ENCODE peak calls at places on chromosomes 13 and 19, in ten cellular contexts. I, K, B, T, S, M, G, C, Z and O are unnamed samples. For H3K9me3, the result is how much of the 10 kb centered on the place peaks cover.

GRCh38 chr19:872266-872951 is 12.9 kb downstream of the CFD start:
- DNase-seq in Z (no peak), S (peak), G (peak), K (peak), T (no peak), B (peak), I (peak), M (peak), C (no peak), O (peak)

GRCh38 chr19:33804021-33804799 is 7.5 kb downstream of the KCTD15 start:
- DNase-seq in C (peak), Z (peak), G (no peak), M (no peak), T (peak), I (peak), S (no peak), B (peak), K (no peak), O (no peak)

GRCh38 chr13:34372581-34372980 is 554.6 kb downstream of the RFC3 start:
- DNase-seq in C (no peak), I (no peak), K (no peak), G (no peak), T (no peak), M (no peak), Z (no peak), S (no peak), B (no peak), O (no peak)

GRCh38 chr19:10277795-10278583 is 7.1 kb downstream of the ICAM1 start:
- DNase-seq in S (no peak), M (no peak), I (no peak), C (no peak), B (no peak), G (no peak), T (no peak), K (no peak), Z (no peak), O (no peak)

GRCh38 chr19:900302-901111 is 7.2 kb downstream of the RNU6-9 start:
- DNase-seq in B (no peak), I (no peak), M (peak), G (no peak), C (no peak), S (no peak), Z (no peak), T (no peak), K (no peak), O (peak)

GRCh38 chr19:47514151-47514868 is 553 bp downstream of the NAPA start:
- DNase-seq in M (no peak), Z (no peak), I (no peak), G (no peak), T (no peak), S (no peak), B (no peak), K (no peak), C (peak), O (no peak)

GRCh38 chr13:88329066-88329465 is 657.9 kb downstream of the SLITRK5 start:
- DNase-seq in M (no peak), C (no peak), K (no peak), T (no peak), B (no peak), I (no peak), G (no peak), S (no peak), Z (no peak), O (no peak)

GRCh38 chr13:64339373-64340063 is 2890.6 kb downstream of the PCDH9 start:
- DNase-seq in T (no peak), I (no peak), M (no peak), G (no peak), Z (no peak), C (no peak), S (no peak), K (no peak), B (no peak), O (no peak)

GRCh38 chr13:50485979-50486935 is 357.2 kb downstream of the DLEU7 start:
- DNase-seq in K (peak), B (no peak), Z (no peak), M (no peak), S (no peak), I (no peak), T (no peak), G (no peak), C (no peak), O (no peak)

GRCh38 chr13:44306401-44307192 is 67.0 kb upstream of the SERP2 start:
- DNase-seq in K (peak), S (no peak), T (no peak), C (peak), M (peak), G (no peak), Z (peak), I (peak), B (peak), O (peak)

GRCh38 chr19:51194527-51195315 is 30.2 kb upstream of the CD33 start:
- DNase-seq in Z (peak), C (no peak), I (no peak), B (no peak), M (no peak), T (no peak), S (no peak), G (no peak), K (no peak), O (no peak)

GRCh38 chr19:53424968-53425597 is 6.7 kb upstream of the ZNF761 start:
- DNase-seq in K (peak), G (peak), S (peak), Z (peak), B (peak), T (peak), I (peak), M (peak), C (peak), O (peak)

GRCh38 chr13:21361706-21362105 is 97.4 kb downstream of the ZDHHC20 start:
- DNase-seq in T (no peak), G (no peak), C (no peak), M (no peak), I (no peak), B (no peak), K (no peak), Z (no peak), S (no peak), O (no peak)

GRCh38 chr13:109762791-109763190 is 23.6 kb downstream of the IRS2 start:
- DNase-seq in G (no peak), K (no peak), T (no peak), Z (no peak), B (no peak), I (no peak), S (no peak), M (no peak), C (no peak), O (no peak)

GRCh38 chr19:7294571-7295212 is 478 bp upstream of the INSR start:
- DNase-seq in G (no peak), C (peak), K (peak), T (peak), I (peak), Z (peak), S (no peak), M (peak), B (peak), O (peak)

GRCh38 chr13:106049171-106049570 is 486.3 kb downstream of the EFNB2 start:
- DNase-seq in K (no peak), S (no peak), B (no peak), T (no peak), G (no peak), M (no peak), Z (no peak), C (no peak), I (no peak), O (no peak)

GRCh38 chr13:113836917-113837553 is 26.8 kb downstream of the GAS6 start:
- DNase-seq in Z (no peak), T (peak), C (peak), S (no peak), B (peak), G (no peak), M (no peak), K (peak), I (peak), O (peak)

GRCh38 chr19:58248886-58249285 is 20.2 kb downstream of the ZNF544 start:
- DNase-seq in M (no peak), K (no peak), T (no peak), B (no peak), Z (no peak), S (no peak), C (no peak), G (no peak), I (no peak), O (no peak)

GRCh38 chr19:55112781-55113569 is 4.5 kb downstream of the PPP1R12C start:
- DNase-seq in I (no peak), B (no peak), K (no peak), S (no peak), Z (no peak), M (no peak), T (no peak), G (no peak), C (no peak), O (no peak)

GRCh38 chr13:74024314-74024713 is 109.9 kb downstream of the KLF12 start:
- DNase-seq in T (no peak), Z (no peak), K (no peak), M (no peak), B (no peak), G (no peak), I (no peak), C (no peak), S (no peak), O (no peak)

GRCh38 chr13:95267662-95268369 is 33.4 kb downstream of the ABCC4 start:
- DNase-seq in C (peak), M (no peak), Z (no peak), G (no peak), I (no peak), K (no peak), B (no peak), S (no peak), T (no peak), O (no peak)

GRCh38 chr19:38229585-38230073 is 5.6 kb upstream of the DPF1 start:
- DNase-seq in M (no peak), Z (peak), K (peak), G (peak), B (peak), C (no peak), I (peak), T (no peak), S (peak), O (peak)

GRCh38 chr19:31232871-31233270 is 116.4 kb downstream of the TSHZ3 start:
- DNase-seq in I (no peak), K (no peak), T (no peak), B (no peak), C (no peak), M (no peak), G (no peak), S (no peak), Z (no peak), O (no peak)

GRCh38 chr13:76421011-76421410 is 465.2 kb downstream of the KCTD12 start:
- DNase-seq in C (no peak), T (no peak), Z (no peak), M (no peak), K (no peak), B (no peak), I (no peak), G (no peak), S (no peak), O (no peak)

GRCh38 chr13:76937416-76937815 is 10.9 kb upstream of the ACOD1 start:
- DNase-seq in Z (no peak), K (no peak), S (no peak), B (no peak), T (no peak), G (no peak), I (no peak), M (no peak), C (no peak), O (no peak)

GRCh38 chr13:48828962-48829405 is 146.7 kb upstream of the FNDC3A start:
- DNase-seq in C (no peak), T (no peak), I (no peak), G (no peak), S (no peak), Z (no peak), M (no peak), K (no peak), B (no peak), O (no peak)

GRCh38 chr13:20984879-20985278 is 76.5 kb downstream of the LATS2 start:
- DNase-seq in M (no peak), B (no peak), G (no peak), C (no peak), T (no peak), S (no peak), Z (no peak), K (no peak), I (no peak), O (no peak)

GRCh38 chr19:723714-724113 is 15.0 kb downstream of the PALM start:
- DNase-seq in T (no peak), C (no peak), I (no peak), K (no peak), S (no peak), Z (no peak), B (no peak), G (no peak), M (no peak), O (no peak)

GRCh38 chr13:68588623-68589022 is 1358.5 kb upstream of the PCDH9 start:
- DNase-seq in G (no peak), B (no peak), K (no peak), I (no peak), S (no peak), M (no peak), Z (no peak), T (no peak), C (no peak), O (no peak)

GRCh38 chr13:111074826-111075225 is 40.3 kb upstream of the ARHGEF7 start:
- DNase-seq in C (no peak), Z (no peak), S (no peak), I (no peak), T (no peak), G (no peak), K (no peak), M (no peak), B (no peak), O (no peak)

GRCh38 chr13:37747071-37747612 is 122.4 kb downstream of the TRPC4 start:
- DNase-seq in I (no peak), G (no peak), K (no peak), S (no peak), Z (no peak), B (no peak), C (no peak), T (no peak), M (no peak), O (no peak)

GRCh38 chr19:5593245-5593962 is 25.7 kb upstream of the TINCR start:
- DNase-seq in I (no peak), M (no peak), B (no peak), G (no peak), C (no peak), T (no peak), Z (no peak), S (no peak), K (no peak), O (no peak)

GRCh38 chr19:5595129-5595528 is 27.4 kb upstream of the TINCR start:
- DNase-seq in C (no peak), B (no peak), Z (no peak), K (no peak), T (no peak), S (no peak), G (no peak), M (no peak), I (no peak), O (no peak)

GRCh38 chr19:5593963-5594255 is 26.2 kb upstream of the TINCR start:
- DNase-seq in B (no peak), Z (no peak), C (no peak), G (no peak), S (no peak), I (no peak), K (no peak), T (no peak), M (no peak), O (no peak)

GRCh38 chr19:5595745-5596144 is 26.8 kb downstream of the SAFB2 start:
- DNase-seq in S (no peak), K (no peak), C (no peak), Z (no peak), I (no peak), B (no peak), G (no peak), M (no peak), T (no peak), O (no peak)

DNA sequence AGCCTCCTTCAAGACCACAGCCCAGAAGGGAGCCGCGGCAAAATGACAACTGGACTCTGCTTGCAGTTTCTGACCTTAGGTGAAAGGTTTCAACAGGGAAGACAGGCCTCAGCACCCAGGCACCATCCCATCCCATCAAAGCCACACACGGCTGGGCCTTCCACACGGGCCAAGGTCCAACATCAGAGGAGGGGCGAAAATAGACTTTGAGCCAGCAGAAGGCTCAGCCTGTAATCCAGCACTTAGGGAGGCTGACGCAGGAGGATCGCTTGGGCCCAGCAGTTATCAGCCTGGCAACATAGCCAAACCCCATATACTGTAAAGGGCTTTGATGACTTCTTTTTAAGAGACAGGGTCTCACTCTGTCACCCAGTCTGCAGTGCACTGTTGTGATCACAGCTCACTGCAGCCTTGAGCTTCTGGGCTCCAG is 26.8 kb upstream of the TINCR start:
- DNase-seq in I (no peak), C (no peak), T (no peak), B (no peak), K (no peak), Z (no peak), G (no peak), M (no peak), S (no peak), O (no peak)
- TF ChIP-seq CTCF in I (no peak), C (no peak), T (no peak), B (no peak), K (no peak), Z (no peak), G (no peak), M (no peak), S (no peak), O (no peak)

GRCh38 chr19:2848625-2849024 is 7.3 kb downstream of the ZNF555 start:
- DNase-seq in K (no peak), I (no peak), B (no peak), Z (no peak), C (no peak), S (no peak), T (no peak), G (no peak), M (no peak), O (no peak)
- H3K9me3 ChIP-seq in K (under half), I (half or more), B (under half), Z (half or more), C (under half), S (under half), T (under half), G (under half), M (under half), O (under half)

DNA sequence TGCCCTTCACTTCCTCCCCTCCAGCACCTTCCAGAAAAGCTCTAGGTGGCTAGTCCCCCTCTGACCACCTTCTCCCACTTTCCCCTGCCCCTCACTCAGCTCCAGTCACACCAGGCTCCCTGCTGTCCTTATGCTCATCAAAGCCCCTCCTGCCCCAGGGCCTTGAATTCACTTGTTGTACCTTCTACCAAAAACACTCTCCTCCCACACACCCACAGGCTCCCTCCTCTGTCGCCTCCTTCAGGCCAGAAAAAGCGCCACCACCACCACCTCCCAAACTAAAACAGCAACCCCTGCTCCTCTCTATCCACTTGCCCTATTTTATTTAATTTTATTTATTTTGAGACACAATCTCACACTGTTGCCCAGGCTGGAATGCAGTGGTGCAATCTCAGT is 4.8 kb upstream of the CEACAM16 start:
- DNase-seq in I (no peak), B (no peak), G (no peak), C (no peak), K (no peak), S (no peak), T (no peak), Z (no peak), M (peak), O (no peak)
- TF ChIP-seq CTCF in I (no peak), B (no peak), G (peak), C (no peak), K (peak), S (no peak), T (no peak), Z (no peak), M (peak), O (peak)

GRCh38 chr19:36939153-36939552 is 23.0 kb downstream of the ZNF568 start:
- DNase-seq in M (no peak), Z (no peak), T (no peak), S (no peak), C (no peak), K (peak), I (no peak), B (no peak), G (no peak), O (no peak)
- H3K9me3 ChIP-seq in M (under half), Z (half or more), T (under half), S (under half), C (under half), K (under half), I (half or more), B (under half), G (half or more), O (under half)

GRCh38 chr13:41310963-41311606 is at the start of gene NAA16:
- DNase-seq in K (peak), M (peak), C (peak), T (peak), G (peak), B (peak), S (peak), Z (peak), I (peak), O (peak)
- TF ChIP-seq CTCF in K (no peak), M (no peak), C (peak), T (no peak), G (no peak), B (no peak), S (no peak), Z (peak), I (peak), O (no peak)